ENCODE peak calls at places on chromosomes 1 and 21, in nine cellular contexts. L is hepatocyte, P is HCT116, O is SK-N-SH, K is MM.1S, J is GM23248, D is GM23338, X is neural progenitor cell, S is PC-3. B is an unnamed sample.

GRCh38 chr21:40512590-40512989 is 334.4 kb downstream of the DSCAM start:
- DNase-seq in O (peak), J (no peak), L (no peak), P (no peak), S (peak), D (peak), K (peak), X (peak), B (peak)

GRCh38 chr1:111603979-111604378 is 15.6 kb upstream of the RAP1A start:
- DNase-seq in D (no peak), O (no peak), L (no peak), J (no peak), P (no peak), S (no peak), K (peak), X (no peak), B (peak)

GRCh38 chr21:42164064-42164789 is 54.7 kb upstream of the ABCG1 start:
- DNase-seq in S (peak), L (peak), X (peak), P (peak), K (peak), O (peak), J (no peak), D (peak), B (peak)

GRCh38 chr1:88013485-88013884 is 670.6 kb upstream of the PKN2 start:
- DNase-seq in S (peak), P (no peak), J (no peak), D (no peak), L (no peak), X (no peak), K (no peak), O (no peak), B (no peak)

GRCh38 chr1:43573066-43573799 is 42.5 kb downstream of the PTPRF start:
- DNase-seq in J (no peak), O (no peak), K (no peak), X (peak), D (no peak), P (no peak), S (no peak), L (no peak), B (no peak)

GRCh38 chr1:16459503-16459902 is 19.0 kb downstream of the NECAP2 start:
- DNase-seq in O (no peak), X (no peak), P (no peak), S (no peak), K (no peak), J (no peak), D (no peak), L (no peak), B (no peak)

GRCh38 chr1:182703539-182703938 is 19.2 kb upstream of the RGS8 start:
- DNase-seq in P (no peak), L (no peak), K (no peak), O (peak), X (no peak), D (no peak), J (no peak), S (no peak), B (no peak)

GRCh38 chr1:201259476-201260235 is 23.6 kb upstream of the PKP1 start:
- DNase-seq in P (no peak), K (no peak), L (peak), O (no peak), J (peak), D (peak), X (peak), S (no peak), B (no peak)

GRCh38 chr1:24992124-24992760 is 62.2 kb upstream of the RUNX3 start:
- DNase-seq in P (no peak), S (no peak), X (no peak), J (no peak), L (no peak), O (no peak), D (no peak), K (no peak), B (no peak)

GRCh38 chr1:84366786-84367185 is 31.5 kb upstream of the DNASE2B start:
- DNase-seq in P (no peak), O (no peak), J (peak), L (no peak), D (no peak), X (no peak), K (no peak), S (no peak), B (no peak)

GRCh38 chr21:43659136-43660000 is at the start of the genes HSF2BP and RRP1B:
- DNase-seq in K (peak), D (peak), J (peak), S (peak), O (peak), X (peak), P (peak), L (peak), B (peak)

GRCh38 chr1:48610628-48611542 is 138.9 kb upstream of the SPATA6 start:
- DNase-seq in O (peak), X (peak), D (no peak), L (peak), P (no peak), J (no peak), S (no peak), K (no peak), B (no peak)

GRCh38 chr1:1462318-1462966 is 9.1 kb upstream of the ATAD3B start:
- DNase-seq in O (peak), S (no peak), L (no peak), D (no peak), K (peak), X (no peak), P (no peak), J (peak), B (peak)

GRCh38 chr1:38006008-38006828 is 904 bp upstream of the FHL3 start:
- DNase-seq in X (peak), D (no peak), O (no peak), K (no peak), S (no peak), L (no peak), J (no peak), P (no peak), B (no peak)

GRCh38 chr1:45929257-45929687 is 125.9 kb downstream of the MAST2 start:
- DNase-seq in D (peak), J (peak), S (peak), L (peak), O (no peak), X (peak), K (no peak), P (peak), B (peak)

GRCh38 chr1:33370286-33370685 is 49.4 kb upstream of the A3GALT2 start:
- DNase-seq in S (no peak), O (peak), K (no peak), J (peak), D (no peak), P (no peak), L (no peak), X (no peak), B (no peak)

GRCh38 chr1:28199328-28200233 is 23.1 kb upstream of the PTAFR start:
- DNase-seq in P (no peak), L (no peak), J (no peak), D (no peak), X (no peak), K (no peak), O (no peak), S (no peak), B (no peak)

GRCh38 chr1:107551491-107551890 is 410.7 kb downstream of the NTNG1 start:
- DNase-seq in D (no peak), S (no peak), P (no peak), X (no peak), L (no peak), O (no peak), K (no peak), J (peak), B (no peak)

GRCh38 chr1:2564815-2565415 is 8.7 kb downstream of the TNFRSF14 start:
- DNase-seq in J (no peak), S (no peak), P (no peak), O (no peak), X (no peak), L (no peak), K (no peak), D (no peak), B (no peak)

GRCh38 chr21:44614161-44614631 is 2.3 kb downstream of the KRTAP10-8 start:
- DNase-seq in D (no peak), O (no peak), X (no peak), J (no peak), S (no peak), K (no peak), P (no peak), L (no peak), B (no peak)

GRCh38 chr1:92399076-92399475 is 87.6 kb downstream of the GFI1 start:
- DNase-seq in J (peak), O (no peak), X (no peak), P (no peak), D (no peak), K (no peak), S (no peak), L (no peak), B (peak)

GRCh38 chr1:224430511-224431113 is 4.0 kb downstream of the WDR26 start:
- DNase-seq in P (no peak), J (peak), K (peak), D (no peak), O (no peak), X (no peak), L (peak), S (peak), B (peak)

GRCh38 chr1:20932437-20932977 is 145.4 kb upstream of the HP1BP3 start:
- DNase-seq in O (no peak), S (no peak), X (no peak), L (no peak), J (no peak), D (no peak), P (no peak), K (no peak), B (no peak)

GRCh38 chr1:53637726-53638640 is 101.0 kb downstream of the GLIS1 start:
- DNase-seq in K (no peak), P (no peak), L (no peak), O (no peak), S (no peak), X (no peak), D (no peak), J (no peak), B (no peak)

GRCh38 chr1:244212792-244213475 is 161.9 kb downstream of the ZBTB18 start:
- DNase-seq in L (no peak), J (no peak), P (no peak), O (no peak), K (no peak), X (no peak), D (no peak), S (no peak), B (no peak)

GRCh38 chr21:33406493-33406892 is 3.3 kb downstream of the IFNGR2 start:
- DNase-seq in O (no peak), P (no peak), K (no peak), J (no peak), L (no peak), D (no peak), X (no peak), S (no peak), B (no peak)

GRCh38 chr1:11466416-11466815 is 12.5 kb upstream of the DISP3 start:
- DNase-seq in L (no peak), P (no peak), J (no peak), K (no peak), S (no peak), D (no peak), X (no peak), O (no peak), B (no peak)

GRCh38 chr1:40890771-40891170 is 28.6 kb upstream of the CITED4 start:
- DNase-seq in P (no peak), K (no peak), J (no peak), S (no peak), X (no peak), O (no peak), D (no peak), L (no peak), B (no peak)

GRCh38 chr1:29973406-29973805 is 737.1 kb downstream of the PTPRU start:
- DNase-seq in J (no peak), P (no peak), X (no peak), K (no peak), S (no peak), O (no peak), L (no peak), D (peak), B (no peak)

GRCh38 chr1:110603058-110603457 is 3.1 kb downstream of the KCNA2 start:
- DNase-seq in S (no peak), J (no peak), K (no peak), X (no peak), L (no peak), O (no peak), D (no peak), P (no peak), B (no peak)

GRCh38 chr1:85550784-85551516 is 29.6 kb upstream of the CCN1 start:
- DNase-seq in J (peak), X (no peak), L (peak), O (no peak), S (peak), D (no peak), P (no peak), K (no peak), B (no peak)

GRCh38 chr1:155003227-155003765 is 694 bp downstream of the ZBTB7B start:
- DNase-seq in P (no peak), S (peak), J (peak), X (peak), D (peak), L (peak), O (peak), K (peak), B (peak)

GRCh38 chr1:155004352-155005075 is 1.9 kb downstream of the ZBTB7B start:
- DNase-seq in K (no peak), D (no peak), J (peak), P (no peak), S (no peak), O (no peak), X (no peak), L (no peak), B (no peak)

GRCh38 chr1:155005076-155005971 is 2.7 kb downstream of the ZBTB7B start:
- DNase-seq in O (no peak), L (no peak), K (no peak), D (no peak), S (peak), P (no peak), J (peak), X (no peak), B (peak)

GRCh38 chr1:155002479-155003226 is at the start of gene ZBTB7B:
- DNase-seq in K (peak), P (no peak), O (no peak), L (peak), X (peak), S (peak), J (peak), D (no peak), B (no peak)

DNA sequence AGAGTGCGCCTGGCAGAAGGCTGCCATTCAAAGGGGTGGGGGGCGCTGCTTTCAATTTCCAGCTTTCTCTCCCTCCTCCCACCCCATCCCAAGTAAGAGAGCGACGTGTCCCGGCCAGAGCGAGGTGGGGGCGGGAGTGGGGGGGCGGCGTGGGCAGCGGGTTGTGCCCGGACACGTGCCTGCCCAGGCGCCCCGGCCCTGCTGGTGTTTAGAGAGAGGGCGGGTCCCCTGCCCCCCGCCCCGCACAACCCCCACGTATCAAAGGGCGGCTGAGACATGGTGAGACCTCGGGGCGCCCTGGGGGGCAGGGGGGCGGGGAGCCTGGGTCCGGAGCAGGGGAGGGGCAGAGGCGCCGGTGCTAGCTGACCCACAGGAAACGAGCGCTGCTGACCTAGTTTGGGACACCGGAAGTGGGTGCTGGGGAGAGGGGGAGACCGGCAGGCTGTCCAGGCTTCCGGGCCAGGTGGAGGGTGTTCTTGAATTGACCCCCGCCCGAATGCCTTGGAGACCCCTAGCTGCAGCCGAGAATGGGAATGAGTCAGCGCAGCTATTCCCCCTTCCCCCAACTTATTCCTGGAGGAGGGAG is 1.3 kb downstream of the ZBTB7B start:
- DNase-seq in X (peak), S (peak), K (peak), D (peak), J (peak), P (no peak), L (peak), O (peak), B (peak)
- TF ChIP-seq EZH2phosphoT487 in X (no peak), S (no peak), K (no peak), D (no peak), J (no peak), P (no peak), L (no peak), O (no peak), B (no peak)

DNA sequence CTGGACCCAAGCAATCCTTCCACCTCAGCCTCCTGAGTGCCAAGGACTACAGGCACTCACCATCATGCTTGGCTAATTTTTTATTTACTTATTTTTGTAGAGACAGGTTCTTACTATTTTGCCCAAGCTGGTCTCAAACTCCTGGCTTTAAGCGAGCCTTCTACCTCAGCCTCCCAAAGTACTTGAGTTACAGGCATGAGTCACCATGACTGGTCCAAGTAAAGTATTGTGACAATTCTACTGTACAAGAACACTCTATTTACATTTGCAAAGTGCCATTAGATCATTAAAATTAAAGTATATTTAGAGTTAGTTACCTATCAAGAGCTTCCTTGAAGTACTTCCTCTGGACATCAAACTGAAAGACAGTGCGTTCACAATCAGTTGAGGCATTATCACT is 44.8 kb downstream of the NRDC start:
- DNase-seq in P (no peak), L (no peak), S (peak), D (no peak), X (no peak), J (peak), O (no peak), K (no peak), B (no peak)
- TF ChIP-seq EZH2phosphoT487 in P (no peak), L (no peak), S (no peak), D (no peak), X (no peak), J (no peak), O (no peak), K (no peak), B (no peak)

GRCh38 chr1:233819042-233819441 is 85.4 kb upstream of the SLC35F3 start:
- DNase-seq in P (no peak), L (no peak), X (no peak), J (no peak), D (no peak), O (no peak), K (no peak), S (no peak), B (no peak)

GRCh38 chr1:233815357-233815756 is 89.1 kb upstream of the SLC35F3 start:
- DNase-seq in K (no peak), P (no peak), D (no peak), O (no peak), X (no peak), S (no peak), L (no peak), J (no peak), B (no peak)

GRCh38 chr1:233816348-233816747 is 88.1 kb upstream of the SLC35F3 start:
- DNase-seq in L (no peak), D (no peak), J (no peak), S (no peak), X (no peak), K (no peak), O (peak), P (no peak), B (no peak)

GRCh38 chr1:233815865-233816264 is 88.6 kb upstream of the SLC35F3 start:
- DNase-seq in L (no peak), P (no peak), O (peak), D (no peak), X (no peak), J (no peak), K (no peak), S (peak), B (no peak)
- TF ChIP-seq EZH2phosphoT487 in L (no peak), P (no peak), O (no peak), D (no peak), X (no peak), J (no peak), K (no peak), S (no peak), B (no peak)

GRCh38 chr1:18913065-18913502 is 10.7 kb upstream of the ALDH4A1 start:
- DNase-seq in K (peak), J (peak), P (peak), S (peak), D (peak), L (peak), O (peak), X (peak), B (peak)
- TF ChIP-seq EZH2phosphoT487 in K (no peak), J (no peak), P (no peak), S (no peak), D (no peak), L (no peak), O (no peak), X (no peak), B (no peak)

GRCh38 chr1:89989099-89989498 is 5.8 kb upstream of the ZNF326 start:
- DNase-seq in X (no peak), O (no peak), L (no peak), D (no peak), S (no peak), P (no peak), K (no peak), J (no peak), B (no peak)
- TF ChIP-seq EZH2phosphoT487 in X (no peak), O (no peak), L (no peak), D (no peak), S (no peak), P (no peak), K (no peak), J (no peak), B (no peak)

GRCh38 chr1:35656863-35657232 is 15.5 kb upstream of the PSMB2 start:
- DNase-seq in P (no peak), X (no peak), S (no peak), O (no peak), K (no peak), D (no peak), L (no peak), J (peak), B (no peak)

GRCh38 chr1:35659589-35659988 is 18.3 kb upstream of the PSMB2 start:
- DNase-seq in S (no peak), D (no peak), L (no peak), P (no peak), O (no peak), K (no peak), J (no peak), X (no peak), B (no peak)

GRCh38 chr1:35656148-35656862 is 15.0 kb upstream of the PSMB2 start:
- DNase-seq in O (no peak), D (no peak), K (no peak), S (peak), X (no peak), P (no peak), J (peak), L (no peak), B (no peak)

GRCh38 chr1:35655196-35655595 is 13.9 kb upstream of the PSMB2 start:
- DNase-seq in O (no peak), L (no peak), K (no peak), D (no peak), J (no peak), X (no peak), S (no peak), P (no peak), B (no peak)

GRCh38 chr1:35657851-35658250 is 16.5 kb upstream of the PSMB2 start:
- DNase-seq in L (no peak), S (no peak), P (no peak), X (no peak), D (no peak), K (no peak), J (no peak), O (no peak), B (no peak)
- TF ChIP-seq EZH2phosphoT487 in L (no peak), S (no peak), P (no peak), X (no peak), D (no peak), K (no peak), J (no peak), O (no peak), B (no peak)

GRCh38 chr1:13823936-13824335 is 123.9 kb downstream of the PRDM2 start:
- DNase-seq in K (no peak), L (no peak), J (no peak), X (no peak), O (peak), P (no peak), D (no peak), S (no peak), B (no peak)
- TF ChIP-seq EZH2phosphoT487 in K (no peak), L (no peak), J (no peak), X (no peak), O (no peak), P (no peak), D (no peak), S (no peak), B (no peak)

GRCh38 chr1:8600336-8600735 is 217.1 kb downstream of the RERE start:
- DNase-seq in L (no peak), O (no peak), J (peak), S (no peak), P (no peak), K (no peak), X (no peak), D (no peak), B (no peak)

GRCh38 chr1:8599813-8600212 is 217.6 kb downstream of the RERE start:
- DNase-seq in X (no peak), O (no peak), S (no peak), D (no peak), P (no peak), K (no peak), J (no peak), L (no peak), B (no peak)

GRCh38 chr1:8604041-8604942 is 213.1 kb downstream of the RERE start:
- DNase-seq in X (no peak), D (no peak), S (no peak), L (no peak), K (peak), J (no peak), P (no peak), O (no peak), B (no peak)

GRCh38 chr1:8602471-8603219 is 214.8 kb downstream of the RERE start:
- DNase-seq in S (no peak), K (peak), X (no peak), D (no peak), J (no peak), L (no peak), O (no peak), P (no peak), B (no peak)

GRCh38 chr1:8603220-8603616 is 214.2 kb downstream of the RERE start:
- DNase-seq in K (no peak), P (no peak), D (no peak), L (no peak), O (no peak), X (no peak), S (no peak), J (peak), B (no peak)
- TF ChIP-seq EZH2phosphoT487 in K (no peak), P (no peak), D (no peak), L (no peak), O (no peak), X (no peak), S (no peak), J (no peak), B (no peak)